ENCODE peak calls at places on chromosome 1, in four cellular contexts. M is thoracic aorta, R is DND-41, F is HepG2. G is an unnamed sample. For H3K36me3, the result is how much of the 10 kb centered on the place peaks cover.

GRCh38 chr1:233796146-233796798 is 108.2 kb upstream of the SLC35F3 start:
- DNase-seq in M (no peak), R (no peak), F (no peak), G (no peak)

GRCh38 chr1:230356190-230356589 is 69.9 kb downstream of the PGBD5 start:
- DNase-seq in M (no peak), R (no peak), F (no peak), G (no peak)

GRCh38 chr1:233865902-233866301 is 38.6 kb upstream of the SLC35F3 start:
- DNase-seq in M (no peak), R (no peak), F (no peak), G (no peak)

GRCh38 chr1:180136968-180137356 is 17.7 kb upstream of the QSOX1 start:
- DNase-seq in M (no peak), R (no peak), F (no peak), G (no peak)

GRCh38 chr1:32249831-32250525 is 1.1 kb upstream of the LCK start:
- DNase-seq in M (no peak), R (peak), F (peak), G (no peak)

GRCh38 chr1:59107516-59107915 is 189.4 kb upstream of the FGGY start:
- DNase-seq in M (peak), R (no peak), F (no peak), G (peak)

GRCh38 chr1:185412385-185413074 is 95.5 kb upstream of the IVNS1ABP start:
- DNase-seq in M (no peak), R (no peak), F (no peak), G (peak)

GRCh38 chr1:54967372-54967771 is 13.1 kb upstream of the TMEM61 start:
- DNase-seq in M (no peak), R (no peak), F (no peak), G (peak)

GRCh38 chr1:207798847-207799246 is 47.0 kb downstream of the CD46 start:
- DNase-seq in M (no peak), R (no peak), F (no peak), G (no peak)

GRCh38 chr1:94926365-94926914 is 470 bp downstream of the CNN3 start:
- DNase-seq in M (no peak), R (no peak), F (peak), G (peak)

GRCh38 chr1:24086466-24086865 is 25.5 kb downstream of the MYOM3 start:
- DNase-seq in M (no peak), R (no peak), F (no peak), G (no peak)

GRCh38 chr1:225981714-225982113 is 17.4 kb downstream of the SDE2 start:
- DNase-seq in M (no peak), R (no peak), F (no peak), G (no peak)

GRCh38 chr1:225990705-225991464 is 8.3 kb downstream of the SDE2 start:
- DNase-seq in M (no peak), R (no peak), F (no peak), G (no peak)

GRCh38 chr1:225987491-225988316 is 11.4 kb downstream of the SDE2 start:
- DNase-seq in M (no peak), R (no peak), F (peak), G (peak)
- H3K36me3 ChIP-seq in M (under half), R (half or more), F (under half), G (under half)

DNA sequence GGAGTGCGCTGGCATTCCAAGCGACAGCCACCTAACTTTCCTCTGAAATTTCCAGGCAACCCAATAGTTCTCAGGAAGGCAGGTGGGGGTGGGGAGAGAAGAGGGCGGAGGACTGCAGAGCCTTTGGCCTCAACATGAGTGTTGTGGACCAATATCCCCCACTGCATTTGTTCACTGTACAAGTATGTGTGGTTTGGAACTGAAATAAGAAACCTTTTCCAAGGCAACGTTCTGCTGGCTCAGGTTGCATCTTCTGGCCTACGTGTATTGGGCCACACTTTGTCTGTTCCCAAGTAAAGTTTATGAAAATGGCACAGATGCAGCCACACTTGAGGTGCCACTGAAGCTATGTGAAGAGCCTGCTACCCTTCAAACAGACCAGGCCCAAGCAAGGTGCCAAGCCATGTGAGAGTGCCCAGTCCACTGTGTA is 153.4 kb downstream of the DHRS3 start:
- DNase-seq in M (peak), R (no peak), F (no peak), G (peak)
- H3K36me3 ChIP-seq in M (under half), R (under half), F (under half), G (under half)

DNA sequence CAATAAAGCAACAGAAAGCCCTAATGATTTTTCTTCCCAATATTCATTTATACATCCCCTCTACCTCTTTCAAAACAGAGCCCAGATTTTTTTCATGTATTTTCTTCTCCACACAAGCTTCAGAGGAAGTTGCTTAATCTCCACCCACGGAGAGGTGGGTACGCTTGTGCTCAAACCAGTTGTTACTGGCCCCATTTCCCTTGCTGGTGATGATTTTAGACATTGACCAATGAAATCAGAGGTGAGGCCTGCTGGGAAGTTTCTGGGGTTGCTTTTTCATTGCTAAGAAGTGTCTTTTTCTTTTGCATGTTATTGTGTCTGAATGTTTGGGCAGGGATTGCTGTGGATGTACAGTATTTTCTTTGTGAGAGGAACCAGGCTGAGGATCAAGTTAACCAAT is 448.1 kb upstream of the B3GALT2 start:
- DNase-seq in M (no peak), R (no peak), F (no peak), G (no peak)
- H3K36me3 ChIP-seq in M (under half), R (under half), F (under half), G (under half)

GRCh38 chr1:46697053-46697452 is 21.9 kb downstream of the EFCAB14 start:
- DNase-seq in M (no peak), R (no peak), F (no peak), G (no peak)
- H3K36me3 ChIP-seq in M (under half), R (half or more), F (under half), G (under half)

DNA sequence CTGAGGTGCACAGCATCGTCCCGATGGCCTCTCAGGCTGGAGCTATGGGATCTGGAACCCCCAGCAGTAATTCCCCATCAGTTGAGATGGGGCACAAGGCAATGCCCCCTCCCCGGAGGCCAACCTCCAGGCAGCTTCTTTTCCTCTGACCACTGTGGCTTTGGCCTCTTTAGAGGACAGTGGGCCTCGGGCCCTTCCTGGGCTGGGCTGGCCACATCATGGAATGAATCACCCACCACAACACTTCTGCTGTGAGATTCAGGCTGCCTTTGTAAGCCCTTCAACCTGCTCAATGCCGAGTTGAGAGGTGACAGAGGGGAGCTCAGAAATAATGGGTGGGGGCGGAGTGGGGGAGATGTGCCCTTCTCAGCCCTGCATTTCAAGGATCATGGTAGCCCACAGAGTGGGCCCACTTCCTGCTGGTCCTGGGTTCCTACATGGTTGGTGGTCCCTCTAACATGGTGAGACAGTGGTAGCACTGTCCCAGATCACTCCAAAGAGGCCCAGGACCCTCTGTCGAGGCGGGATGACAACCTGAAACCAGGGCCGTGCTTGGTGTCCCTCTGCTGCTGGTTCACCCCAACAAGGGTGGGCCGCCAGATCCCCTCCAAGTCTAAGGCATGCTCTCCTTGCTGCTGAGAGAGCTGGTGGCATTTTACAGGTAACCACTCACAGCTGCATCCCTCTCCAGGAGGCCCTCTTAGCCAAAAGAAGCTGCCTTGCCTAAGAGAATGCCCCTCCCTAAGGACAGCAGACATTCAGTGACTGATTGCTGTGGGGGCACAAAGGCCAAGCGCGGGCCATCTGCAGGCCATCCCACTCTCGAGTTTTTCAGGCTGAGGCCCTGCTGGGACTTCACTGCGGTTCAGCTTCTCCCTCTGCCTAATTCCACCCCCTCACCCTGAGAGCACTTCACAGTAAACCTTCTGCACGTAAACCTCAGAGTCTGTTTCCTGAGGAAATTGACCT is 29.7 kb upstream of the EVA1B start:
- DNase-seq in M (no peak), R (no peak), F (no peak), G (peak)
- H3K36me3 ChIP-seq in M (under half), R (half or more), F (under half), G (under half)

GRCh38 chr1:28036431-28036830 is 52.0 kb downstream of the EYA3 start:
- DNase-seq in M (no peak), R (no peak), F (no peak), G (no peak)

GRCh38 chr1:28035420-28035819 is 53.0 kb downstream of the EYA3 start:
- DNase-seq in M (no peak), R (no peak), F (no peak), G (no peak)

GRCh38 chr1:28039341-28039740 is 49.1 kb downstream of the EYA3 start:
- DNase-seq in M (no peak), R (no peak), F (no peak), G (no peak)

DNA sequence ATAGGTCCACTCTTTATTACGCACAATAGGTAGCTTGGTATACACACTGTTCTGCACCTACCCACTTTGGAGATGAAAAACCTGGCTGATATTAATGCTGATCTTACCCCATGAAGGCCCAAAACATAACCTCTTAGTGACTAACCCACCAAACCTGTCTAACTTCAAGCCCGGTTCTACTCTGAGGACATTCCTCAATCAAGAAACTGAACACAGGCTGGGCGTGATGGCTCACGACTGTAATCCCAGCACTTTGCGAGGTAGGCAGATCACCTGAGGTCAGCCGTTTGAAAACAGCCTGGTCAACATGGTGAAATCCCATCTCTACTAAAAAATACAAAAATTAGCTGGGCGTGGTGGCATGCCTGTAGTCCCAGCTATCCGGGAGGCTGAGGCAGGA is 50.5 kb downstream of the EYA3 start:
- DNase-seq in M (no peak), R (no peak), F (no peak), G (peak)
- H3K36me3 ChIP-seq in M (under half), R (under half), F (under half), G (under half)

GRCh38 chr1:210363119-210363518 is 34.4 kb downstream of the HHAT start:
- DNase-seq in M (no peak), R (no peak), F (no peak), G (no peak)

GRCh38 chr1:210367561-210367960 is 38.9 kb downstream of the HHAT start:
- DNase-seq in M (no peak), R (no peak), F (peak), G (no peak)

GRCh38 chr1:210369425-210369824 is 40.7 kb downstream of the HHAT start:
- DNase-seq in M (no peak), R (no peak), F (no peak), G (no peak)

GRCh38 chr1:210364479-210364878 is 35.8 kb downstream of the HHAT start:
- DNase-seq in M (no peak), R (no peak), F (no peak), G (peak)

GRCh38 chr1:210366767-210367166 is 38.1 kb downstream of the HHAT start:
- DNase-seq in M (no peak), R (no peak), F (peak), G (peak)
- H3K36me3 ChIP-seq in M (under half), R (under half), F (under half), G (under half)

GRCh38 chr1:41853907-41854306 is 64.8 kb downstream of the HIVEP3 start:
- DNase-seq in M (no peak), R (no peak), F (no peak), G (no peak)

GRCh38 chr1:41855713-41856112 is 63.0 kb downstream of the HIVEP3 start:
- DNase-seq in M (no peak), R (no peak), F (no peak), G (peak)

GRCh38 chr1:41860214-41860613 is 58.5 kb downstream of the HIVEP3 start:
- DNase-seq in M (no peak), R (no peak), F (no peak), G (no peak)

GRCh38 chr1:41859686-41860085 is 59.0 kb downstream of the HIVEP3 start:
- DNase-seq in M (no peak), R (no peak), F (no peak), G (peak)

GRCh38 chr1:41856361-41857285 is 62.1 kb downstream of the HIVEP3 start:
- DNase-seq in M (no peak), R (no peak), F (no peak), G (no peak)
- H3K36me3 ChIP-seq in M (under half), R (half or more), F (under half), G (under half)

DNA sequence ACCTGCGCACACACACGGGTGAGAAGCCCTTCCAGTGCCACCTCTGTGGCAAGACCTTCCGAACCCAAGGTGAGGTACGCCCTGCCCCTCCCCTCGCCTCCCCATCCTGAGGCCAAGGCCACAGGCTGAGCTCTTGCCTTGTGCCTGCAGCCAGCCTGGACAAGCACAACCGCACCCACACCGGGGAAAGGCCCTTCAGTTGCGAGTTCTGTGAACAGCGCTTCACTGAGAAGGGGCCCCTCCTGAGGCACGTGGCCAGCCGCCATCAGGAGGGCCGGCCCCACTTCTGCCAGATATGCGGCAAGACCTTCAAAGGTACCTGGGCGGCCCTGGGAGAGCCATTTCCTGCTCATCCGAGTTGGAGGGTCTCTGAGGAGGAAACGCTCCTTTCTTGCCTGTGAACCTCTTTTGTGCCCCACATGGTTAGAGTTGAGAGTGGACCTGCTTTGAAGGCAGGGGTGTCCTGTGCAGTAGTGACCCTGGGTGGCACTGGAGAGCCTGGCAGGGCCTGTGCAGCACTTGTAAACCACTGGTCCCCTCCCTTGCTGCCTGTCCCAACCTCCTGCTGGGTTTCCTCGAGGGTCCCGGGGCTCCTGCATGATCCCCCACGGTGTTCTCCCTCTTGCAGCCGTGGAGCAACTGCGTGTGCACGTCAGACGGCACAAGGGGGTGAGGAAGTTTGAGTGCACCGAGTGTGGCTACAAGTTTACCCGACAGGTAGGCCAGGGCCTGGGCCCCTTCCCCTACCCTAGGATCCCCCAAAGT is 8.5 kb downstream of the ZBTB48 start:
- DNase-seq in M (no peak), R (no peak), F (no peak), G (peak)
- H3K36me3 ChIP-seq in M (under half), R (half or more), F (under half), G (under half)